ENCODE peak calls at places on chromosomes 13 and 19, in five cellular contexts. Z is SK-N-SH, H is psoas muscle, P is fibroblast of lung, W is A549. T is an unnamed sample. For H3K4me1, the result is how much of the 10 kb centered on the place peaks cover.

GRCh38 chr13:95295026-95295425 is 6.2 kb downstream of the ABCC4 start:
- DNase-seq in Z (no peak), H (no peak), P (no peak), W (no peak), T (no peak)

GRCh38 chr13:99303863-99304521 is 3.2 kb downstream of the GPR183 start:
- DNase-seq in Z (no peak), H (no peak), P (peak), W (no peak), T (no peak)

GRCh38 chr13:27820524-27821482 is 28.5 kb downstream of the GSX1 start:
- DNase-seq in Z (no peak), H (no peak), P (no peak), W (no peak), T (no peak)

GRCh38 chr19:18292810-18293641 is 11.6 kb upstream of the JUND start:
- DNase-seq in Z (peak), H (peak), P (peak), W (peak), T (no peak)

GRCh38 chr13:99385161-99385560 is 78.0 kb upstream of the GPR183 start:
- DNase-seq in Z (no peak), H (no peak), P (no peak), W (no peak), T (no peak)

GRCh38 chr19:12796146-12797071 is 5.1 kb downstream of the JUNB start:
- DNase-seq in Z (peak), H (peak), P (peak), W (peak), T (peak)

GRCh38 chr13:112253631-112254030 is 122.5 kb upstream of the SPACA7 start:
- DNase-seq in Z (no peak), H (no peak), P (no peak), W (no peak), T (no peak)

GRCh38 chr13:75938811-75939525 is 302.8 kb downstream of the LMO7 start:
- DNase-seq in Z (no peak), H (no peak), P (peak), W (no peak), T (no peak)

GRCh38 chr13:93147293-93147645 is 79.3 kb upstream of the GPC6 start:
- DNase-seq in Z (no peak), H (no peak), P (peak), W (no peak), T (no peak)

GRCh38 chr19:6866646-6867255 is 20.6 kb upstream of the ADGRE1 start:
- DNase-seq in Z (no peak), H (no peak), P (no peak), W (no peak), T (no peak)

GRCh38 chr19:2841858-2842574 is 741 bp downstream of the ZNF555 start:
- DNase-seq in Z (peak), H (no peak), P (no peak), W (no peak), T (no peak)

GRCh38 chr19:57348136-57348535 is 2.9 kb upstream of the ZNF304 start:
- DNase-seq in Z (no peak), H (no peak), P (peak), W (no peak), T (no peak)

GRCh38 chr13:99386911-99387788 is 80.0 kb upstream of the GPR183 start:
- DNase-seq in Z (peak), H (peak), P (no peak), W (peak), T (no peak)

GRCh38 chr19:47512183-47512947 is 2.5 kb downstream of the NAPA start:
- DNase-seq in Z (no peak), H (no peak), P (peak), W (peak), T (no peak)

GRCh38 chr13:113528101-113528797 is 37.7 kb upstream of the DCUN1D2 start:
- DNase-seq in Z (no peak), H (no peak), P (no peak), W (no peak), T (no peak)

GRCh38 chr13:75960538-75960994 is 324.4 kb downstream of the LMO7 start:
- DNase-seq in Z (no peak), H (no peak), P (no peak), W (no peak), T (no peak)

GRCh38 chr13:28849441-28849840 is 29.3 kb downstream of the MTUS2 start:
- DNase-seq in Z (no peak), H (no peak), P (no peak), W (no peak), T (no peak)

GRCh38 chr13:31394491-31394890 is 194.7 kb downstream of the B3GLCT start:
- DNase-seq in Z (no peak), H (no peak), P (peak), W (no peak), T (no peak)

GRCh38 chr19:4597975-4598671 is 38.6 kb upstream of the SEMA6B start:
- DNase-seq in Z (peak), H (no peak), P (no peak), W (peak), T (no peak)

GRCh38 chr19:51690359-51691121 is 2.6 kb upstream of the SPACA6 start:
- DNase-seq in Z (peak), H (peak), P (peak), W (peak), T (peak)

GRCh38 chr19:4662020-4662695 is 8.0 kb downstream of the MYDGF start:
- DNase-seq in Z (no peak), H (no peak), P (no peak), W (no peak), T (no peak)

GRCh38 chr13:36347826-36348225 is 1.6 kb upstream of the SPART start:
- DNase-seq in Z (no peak), H (no peak), P (no peak), W (no peak), T (no peak)

GRCh38 chr19:18751571-18751970 is 39.5 kb downstream of the COMP start:
- DNase-seq in Z (no peak), H (no peak), P (no peak), W (no peak), T (no peak)

GRCh38 chr13:25203256-25203794 is 31.2 kb upstream of the AMER2 start:
- DNase-seq in Z (no peak), H (no peak), P (no peak), W (no peak), T (no peak)

GRCh38 chr19:42290523-42291436 is 11.2 kb upstream of the PRR19 start:
- DNase-seq in Z (peak), H (peak), P (no peak), W (peak), T (no peak)

GRCh38 chr19:29643361-29643935 is 21.8 kb upstream of the PLEKHF1 start:
- DNase-seq in Z (no peak), H (no peak), P (no peak), W (no peak), T (no peak)

GRCh38 chr13:75415720-75416119 is 66.2 kb downstream of the TBC1D4 start:
- DNase-seq in Z (no peak), H (no peak), P (peak), W (no peak), T (peak)

GRCh38 chr19:45395524-45396388 is 9.1 kb downstream of the PPP1R13L start:
- DNase-seq in Z (no peak), H (no peak), P (no peak), W (no peak), T (no peak)

GRCh38 chr13:44667950-44668349 is 91.8 kb upstream of the TSC22D1 start:
- DNase-seq in Z (no peak), H (no peak), P (peak), W (no peak), T (no peak)

GRCh38 chr13:85798999-85799646 is at the start of gene SLITRK6:
- DNase-seq in Z (peak), H (no peak), P (peak), W (peak), T (peak)

GRCh38 chr13:40484981-40485380 is 181.5 kb downstream of the FOXO1 start:
- DNase-seq in Z (no peak), H (no peak), P (no peak), W (no peak), T (no peak)

GRCh38 chr13:21420706-21421105 is 38.4 kb downstream of the ZDHHC20 start:
- DNase-seq in Z (no peak), H (no peak), P (peak), W (no peak), T (no peak)

GRCh38 chr13:60577761-60578160 is 180.7 kb downstream of the TDRD3 start:
- DNase-seq in Z (no peak), H (no peak), P (no peak), W (no peak), T (no peak)

GRCh38 chr13:48252176-48252575 is 19.2 kb downstream of the ITM2B start:
- DNase-seq in Z (no peak), H (no peak), P (no peak), W (no peak), T (no peak)

GRCh38 chr13:48251616-48252081 is 18.6 kb downstream of the ITM2B start:
- DNase-seq in Z (no peak), H (no peak), P (peak), W (no peak), T (no peak)

GRCh38 chr13:48255090-48255489 is 22.1 kb downstream of the ITM2B start:
- DNase-seq in Z (no peak), H (no peak), P (no peak), W (no peak), T (no peak)

GRCh38 chr13:48255954-48256353 is 22.9 kb downstream of the ITM2B start:
- DNase-seq in Z (no peak), H (no peak), P (no peak), W (no peak), T (no peak)

DNA sequence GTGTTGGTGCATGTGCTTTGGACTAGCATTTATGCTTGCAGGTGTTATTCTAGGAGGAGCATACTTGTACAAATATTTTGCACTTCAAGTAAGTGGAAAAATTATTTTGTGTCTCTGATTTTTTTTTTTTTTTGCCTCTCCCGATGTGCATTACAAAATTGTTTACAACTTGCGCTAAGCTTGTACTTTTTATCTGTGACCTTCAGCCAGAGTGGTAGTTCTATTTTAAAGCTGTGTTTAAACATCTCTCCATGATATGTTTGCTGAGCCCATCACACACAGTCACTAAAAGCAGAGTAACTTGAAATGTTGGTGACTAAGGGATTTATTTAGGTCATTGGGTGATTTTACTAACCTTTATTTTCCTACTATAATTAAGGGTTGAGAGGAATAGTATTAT is 20.8 kb downstream of the ITM2B start:
- DNase-seq in Z (no peak), H (no peak), P (no peak), W (no peak), T (no peak)
- H3K4me1 ChIP-seq in Z (under half), H (under half), P (under half), W (under half), T (under half)

GRCh38 chr13:100473087-100473486 is 115.5 kb downstream of the GGACT start:
- DNase-seq in Z (peak), H (no peak), P (no peak), W (no peak), T (no peak)
- TF ChIP-seq CTCF in Z (no peak), H (no peak), P (no peak), W (no peak), T (no peak)

GRCh38 chr19:39182174-39182505 is 14.6 kb upstream of the NCCRP1 start:
- DNase-seq in Z (no peak), H (no peak), P (no peak), W (no peak), T (no peak)
- H3K4me1 ChIP-seq in Z (under half), H (under half), P (under half), W (under half), T (under half)

GRCh38 chr19:55385236-55385748 is 440 bp upstream of the RPL28 start:
- DNase-seq in Z (peak), H (peak), P (peak), W (peak), T (peak)

GRCh38 chr19:55382522-55383054 is 1.5 kb downstream of the TMEM238 start:
- DNase-seq in Z (no peak), H (no peak), P (no peak), W (no peak), T (no peak)

GRCh38 chr19:55383279-55383788 is 758 bp downstream of the TMEM238 start:
- DNase-seq in Z (no peak), H (no peak), P (no peak), W (no peak), T (no peak)

GRCh38 chr19:55384576-55385235 is 614 bp upstream of the TMEM238 start:
- DNase-seq in Z (peak), H (peak), P (no peak), W (no peak), T (no peak)

DNA sequence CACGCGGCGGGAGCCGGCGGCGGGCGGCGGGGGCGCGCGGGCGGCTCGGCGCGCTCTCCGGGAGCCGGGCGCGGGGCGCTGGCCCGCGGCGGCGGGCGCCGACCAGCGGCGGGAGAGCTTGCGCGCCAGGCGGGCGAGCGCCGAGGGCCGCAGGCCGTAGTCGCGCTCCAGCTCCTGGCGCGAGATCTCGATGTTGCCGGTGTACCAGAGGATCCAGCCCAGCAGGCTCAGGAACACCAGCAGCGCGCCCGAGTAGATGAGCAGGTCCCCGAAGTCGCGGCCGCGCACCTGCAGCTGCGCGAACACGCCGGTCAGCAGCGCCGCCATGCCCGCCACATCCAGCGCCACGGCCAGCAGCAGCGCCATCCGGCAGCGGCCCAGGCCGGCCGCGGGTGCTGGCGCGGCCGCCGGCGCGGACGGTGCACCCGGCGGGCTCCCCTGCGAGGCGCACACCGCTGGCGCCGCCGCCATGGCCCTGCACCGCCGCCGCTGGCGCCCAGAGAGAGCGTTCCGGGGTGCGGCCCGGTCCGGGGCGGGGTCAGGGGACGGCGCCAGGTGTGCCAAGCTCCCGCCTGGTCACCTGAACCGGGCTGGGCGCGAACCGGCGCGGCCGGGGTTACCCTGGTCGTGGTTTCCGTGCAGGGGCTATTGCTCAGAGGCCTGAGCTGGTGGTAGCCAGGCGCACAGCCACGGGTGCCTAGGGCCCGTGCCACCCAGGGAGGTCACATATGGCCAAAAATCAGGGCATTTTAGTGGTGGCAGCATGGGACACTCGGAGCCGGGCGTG is at the start of gene TMEM238:
- DNase-seq in Z (peak), H (peak), P (peak), W (peak), T (no peak)
- TF ChIP-seq CTCF in Z (peak), H (peak), P (no peak), W (peak), T (peak)

GRCh38 chr19:35347930-35348298 is 212 bp downstream of the FFAR1 start:
- DNase-seq in Z (no peak), H (no peak), P (no peak), W (no peak), T (no peak)
- H3K4me1 ChIP-seq in Z (under half), H (under half), P (under half), W (under half), T (under half)

DNA sequence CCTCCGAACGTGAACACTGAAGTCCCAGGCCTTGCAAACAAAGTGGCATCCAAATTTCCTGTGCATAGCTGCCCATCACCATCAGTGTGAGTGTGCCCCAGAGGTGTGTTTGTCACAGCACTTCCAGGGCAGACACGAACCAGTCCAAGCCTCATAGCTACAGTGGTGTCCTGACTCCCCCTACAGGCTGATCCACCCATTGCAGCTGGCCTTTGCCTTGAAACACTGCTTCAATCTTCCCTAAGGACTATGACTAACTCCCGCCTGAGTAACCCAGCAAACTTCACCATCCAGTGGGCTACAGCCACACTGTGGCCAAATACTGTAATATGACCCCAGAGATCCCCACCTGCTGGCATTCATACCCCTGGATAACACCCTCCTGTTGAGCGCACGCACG is 3.9 kb downstream of the ZNF266 start:
- DNase-seq in Z (peak), H (no peak), P (no peak), W (no peak), T (no peak)
- TF ChIP-seq CTCF in Z (peak), H (peak), P (peak), W (no peak), T (peak)

GRCh38 chr13:109783815-109784589 is 2.4 kb downstream of the IRS2 start:
- DNase-seq in Z (peak), H (no peak), P (no peak), W (no peak), T (no peak)
- H3K4me1 ChIP-seq in Z (under half), H (under half), P (under half), W (under half), T (under half)

T was measured in foreskin keratinocyte.